ENCODE peak calls at places on chromosomes 5 and 9, in nine cellular contexts. J, B, Y, Z, S, T, H, Q and P are unnamed samples.

GRCh38 chr5:5643481-5643880 is 221.0 kb downstream of the ICE1 start:
- DNase-seq in J (no peak), B (no peak), Y (no peak), Z (no peak), S (no peak), T (no peak), H (no peak), Q (no peak), P (no peak)

GRCh38 chr9:90942555-90942954 is 140.9 kb downstream of the SYK start:
- DNase-seq in J (no peak), B (no peak), Y (no peak), Z (no peak), S (no peak), T (no peak), H (no peak), Q (no peak), P (peak; percentile 29)

GRCh38 chr9:135864447-135865049 is 42.8 kb downstream of the CAMSAP1 start:
- DNase-seq in J (peak; percentile 35), B (peak; percentile 73), Y (peak; percentile 71), Z (no peak), S (peak; percentile 58), T (no peak), H (peak; percentile 66), Q (peak; percentile 65), P (peak; percentile 77)

GRCh38 chr5:110377411-110378392 is 348.8 kb downstream of the TMEM232 start:
- DNase-seq in J (no peak), B (peak; percentile 25), Y (no peak), Z (peak; percentile 77), S (no peak), T (peak; percentile 46), H (no peak), Q (no peak), P (no peak)

GRCh38 chr5:82494942-82495341 is 216.8 kb upstream of the RPS23 start:
- DNase-seq in J (no peak), B (no peak), Y (no peak), Z (peak; percentile 40), S (no peak), T (no peak), H (no peak), Q (no peak), P (no peak)

GRCh38 chr9:113650207-113651131 is 186.9 kb downstream of the RGS3 start:
- DNase-seq in J (no peak), B (peak; percentile 66), Y (no peak), Z (peak; percentile 31), S (no peak), T (no peak), H (no peak), Q (no peak), P (no peak)

GRCh38 chr9:108665856-108666784 is 189.7 kb downstream of the ACTL7B start:
- DNase-seq in J (no peak), B (no peak), Y (no peak), Z (peak; percentile 41), S (no peak), T (peak; percentile 90), H (no peak), Q (no peak), P (no peak)

GRCh38 chr9:129604056-129604765 is 16.7 kb downstream of the C9orf50 start:
- DNase-seq in J (no peak), B (no peak), Y (no peak), Z (no peak), S (no peak), T (no peak), H (no peak), Q (no peak), P (no peak)

GRCh38 chr5:177134653-177135225 is 1.2 kb downstream of the NSD1 start:
- DNase-seq in J (no peak), B (no peak), Y (no peak), Z (no peak), S (no peak), T (no peak), H (peak; percentile 26), Q (no peak), P (no peak)

GRCh38 chr9:136084191-136084944 is 10.7 kb downstream of the NACC2 start:
- DNase-seq in J (no peak), B (no peak), Y (peak; percentile 64), Z (no peak), S (no peak), T (no peak), H (no peak), Q (no peak), P (no peak)

GRCh38 chr5:79702606-79703380 is 13.2 kb downstream of the CMYA5 start:
- DNase-seq in J (no peak), B (no peak), Y (no peak), Z (peak; percentile 23), S (no peak), T (no peak), H (peak; percentile 36), Q (peak; percentile 19), P (peak; percentile 35)

GRCh38 chr5:111580956-111581355 is 68.6 kb upstream of the STARD4 start:
- DNase-seq in J (no peak), B (no peak), Y (no peak), Z (peak; percentile 53), S (no peak), T (no peak), H (no peak), Q (no peak), P (no peak)

GRCh38 chr5:141322261-141322660 is 1.7 kb upstream of the TAF7 start:
- DNase-seq in J (no peak), B (no peak), Y (no peak), Z (no peak), S (no peak), T (no peak), H (no peak), Q (no peak), P (no peak)

GRCh38 chr9:104725014-104725413 is 22.5 kb upstream of the NIPSNAP3A start:
- DNase-seq in J (no peak), B (no peak), Y (no peak), Z (no peak), S (no peak), T (no peak), H (no peak), Q (no peak), P (no peak)

GRCh38 chr9:77847626-77848025 is 184.0 kb downstream of the GNAQ start:
- DNase-seq in J (no peak), B (no peak), Y (no peak), Z (no peak), S (no peak), T (no peak), H (no peak), Q (no peak), P (no peak)

GRCh38 chr9:86585422-86586143 is 231.4 kb upstream of the TUT7 start:
- DNase-seq in J (no peak), B (no peak), Y (no peak), Z (peak; percentile 86), S (no peak), T (no peak), H (peak; percentile 29), Q (no peak), P (no peak)

GRCh38 chr5:15850939-15851341 is 328.7 kb downstream of the MARCHF11 start:
- DNase-seq in J (no peak), B (no peak), Y (no peak), Z (no peak), S (no peak), T (no peak), H (no peak), Q (no peak), P (no peak)

GRCh38 chr5:77546-77945 is 14.4 kb upstream of the PLEKHG4B start:
- DNase-seq in J (no peak), B (no peak), Y (no peak), Z (no peak), S (no peak), T (no peak), H (no peak), Q (no peak), P (peak; percentile 12)

GRCh38 chr5:90408571-90409317 is 812 bp downstream of the CETN3 start:
- DNase-seq in J (no peak), B (no peak), Y (no peak), Z (no peak), S (no peak), T (no peak), H (no peak), Q (no peak), P (no peak)

GRCh38 chr5:65327582-65327981 is 154.1 kb downstream of the ADAMTS6 start:
- DNase-seq in J (no peak), B (no peak), Y (no peak), Z (peak; percentile 76), S (no peak), T (no peak), H (no peak), Q (no peak), P (no peak)

GRCh38 chr5:79146352-79146751 is 34.7 kb downstream of the BHMT start:
- DNase-seq in J (no peak), B (no peak), Y (no peak), Z (peak; percentile 47), S (no peak), T (no peak), H (no peak), Q (no peak), P (no peak)

GRCh38 chr5:167982-168660 is 23.2 kb upstream of the LRRC14B start:
- DNase-seq in J (no peak), B (peak; percentile 98), Y (peak; percentile 61), Z (peak; percentile 84), S (no peak), T (peak; percentile 92), H (no peak), Q (no peak), P (no peak)